ENCODE peak calls at places on chromosomes 11 and 22, in five cellular contexts. Y is sigmoid colon, U is ovary, K is HFF-Myc, E is coronary artery. I is an unnamed sample.

GRCh38 chr22:22346401-22347107 is 102.0 kb downstream of the VPREB1 start:
- DNase-seq in K (no peak), E (no peak), Y (no peak), U (no peak), I (no peak)

GRCh38 chr11:72040497-72041363 is 39.6 kb downstream of the NUMA1 start:
- DNase-seq in Y (peak), U (peak), E (peak), K (peak), I (peak)

GRCh38 chr11:38553033-38553432 is 1955.0 kb upstream of the RAG2 start:
- DNase-seq in U (no peak), Y (no peak), E (no peak), K (no peak), I (no peak)

GRCh38 chr11:62087694-62088093 is 36.1 kb upstream of the INCENP start:
- DNase-seq in K (no peak), Y (no peak), E (no peak), U (no peak), I (no peak)

GRCh38 chr22:23850136-23850611 is 7.5 kb upstream of the SLC2A11 start:
- DNase-seq in U (no peak), K (no peak), E (no peak), Y (no peak), I (no peak)

GRCh38 chr11:74134661-74135515 is 35.9 kb downstream of the C2CD3 start:
- DNase-seq in E (no peak), U (no peak), Y (no peak), K (no peak), I (no peak)

GRCh38 chr22:41657709-41658108 is 31.0 kb downstream of the SNU13 start:
- DNase-seq in E (peak), Y (no peak), U (no peak), K (no peak), I (no peak)

GRCh38 chr11:33892906-33893594 is 1.2 kb upstream of the LMO2 start:
- DNase-seq in U (no peak), K (no peak), Y (no peak), E (no peak), I (no peak)

GRCh38 chr11:124075841-124076571 is 34.9 kb upstream of the OR10G7 start:
- DNase-seq in U (no peak), Y (no peak), K (no peak), E (no peak), I (no peak)

GRCh38 chr11:65226103-65226442 is 35.7 kb upstream of the POLA2 start:
- DNase-seq in K (no peak), Y (no peak), E (no peak), U (no peak), I (no peak)

GRCh38 chr22:49019737-49020136 is 807.9 kb downstream of the BRD1 start:
- DNase-seq in Y (peak), K (no peak), U (no peak), E (peak), I (no peak)

GRCh38 chr11:22491826-22492225 is 133.8 kb downstream of the FANCF start:
- DNase-seq in Y (no peak), E (no peak), U (no peak), K (peak), I (peak)

GRCh38 chr11:118629761-118630661 is 22.6 kb downstream of the PHLDB1 start:
- DNase-seq in U (no peak), K (no peak), Y (no peak), E (no peak), I (no peak)

GRCh38 chr11:114076974-114077373 is 17.5 kb downstream of the ZBTB16 start:
- DNase-seq in E (no peak), Y (peak), K (no peak), U (no peak), I (no peak)

GRCh38 chr11:118918686-118919280 is 6.9 kb downstream of the BCL9L start:
- DNase-seq in E (no peak), Y (peak), U (peak), K (no peak), I (no peak)

GRCh38 chr11:76579047-76579751 is 91.3 kb downstream of the LRRC32 start:
- DNase-seq in U (peak), K (no peak), E (peak), Y (no peak), I (no peak)

GRCh38 chr11:1382831-1383607 is 6.7 kb upstream of the BRSK2 start:
- DNase-seq in Y (peak), E (peak), U (peak), K (peak), I (no peak)

GRCh38 chr11:5631426-5631825 is 6.6 kb downstream of the TRIM34 start:
- DNase-seq in U (no peak), E (no peak), K (no peak), Y (no peak), I (no peak)

GRCh38 chr11:35619030-35619753 is 932 bp downstream of the FJX1 start:
- DNase-seq in U (peak), Y (peak), K (no peak), E (no peak), I (no peak)

GRCh38 chr22:37562049-37562784 is 1.9 kb downstream of the CDC42EP1 start:
- DNase-seq in U (no peak), E (no peak), Y (no peak), K (no peak), I (no peak)

GRCh38 chr22:37566329-37566837 is 6.1 kb downstream of the CDC42EP1 start:
- DNase-seq in E (no peak), K (no peak), U (no peak), Y (no peak), I (no peak)

GRCh38 chr22:37563153-37564081 is 3.1 kb downstream of the CDC42EP1 start:
- DNase-seq in E (peak), K (peak), Y (peak), U (peak), I (peak)

GRCh38 chr22:37565830-37566229 is 5.5 kb downstream of the CDC42EP1 start:
- DNase-seq in K (no peak), E (no peak), U (no peak), Y (no peak), I (no peak)

DNA sequence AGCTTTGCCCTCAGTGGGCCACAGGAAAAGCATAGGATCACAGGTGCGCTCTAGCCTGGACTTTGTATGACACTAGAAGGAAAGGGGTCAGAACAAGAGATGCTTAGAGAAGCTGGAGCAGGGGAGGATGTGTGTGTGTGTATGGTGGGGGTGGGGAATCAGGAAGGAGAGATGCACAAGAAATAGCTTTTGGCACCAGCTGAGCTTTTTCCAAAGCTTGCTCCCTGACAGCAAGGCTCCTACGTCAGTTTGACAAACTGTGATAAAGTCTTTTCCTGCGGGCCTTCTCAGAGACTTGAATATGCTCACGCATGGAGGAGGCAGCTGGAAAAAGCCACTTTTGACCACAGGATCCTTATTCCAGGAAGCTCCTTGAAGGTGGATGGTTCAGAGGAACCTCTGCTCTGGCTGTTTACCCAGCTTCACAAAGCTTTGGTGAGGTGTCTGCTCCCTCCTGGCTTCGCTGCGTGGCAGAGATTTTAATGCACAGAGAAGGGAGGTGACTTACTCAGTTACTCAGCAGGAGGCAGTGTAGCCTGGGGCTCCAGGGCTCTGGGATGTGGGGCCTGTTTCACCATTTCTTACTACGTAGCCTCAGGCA is 3.9 kb downstream of the CDC42EP1 start:
- DNase-seq in E (no peak), Y (no peak), K (no peak), U (no peak), I (no peak)
- H3K4me3 ChIP-seq in E (peak), Y (no peak), K (peak), U (no peak), I (no peak)

DNA sequence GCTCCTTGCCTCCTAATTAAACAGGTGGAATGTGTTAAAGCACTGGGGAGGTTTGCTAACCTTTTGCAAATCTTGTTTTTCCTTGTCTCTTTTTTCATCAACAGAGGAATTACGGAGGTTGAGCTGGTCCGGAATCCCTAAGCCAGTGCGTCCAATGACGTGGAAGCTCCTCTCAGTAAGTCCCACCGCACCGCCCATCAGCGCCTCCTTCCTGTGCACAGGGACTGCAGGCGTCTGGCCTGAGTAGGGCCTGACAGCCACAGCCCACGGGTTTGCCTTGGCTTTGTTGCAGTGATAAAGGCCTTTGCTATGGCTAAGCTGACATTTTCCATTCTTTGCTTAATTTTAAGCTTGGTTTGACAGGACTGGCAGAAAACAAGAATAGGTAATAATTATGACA is 116.1 kb downstream of the TBC1D22A start:
- DNase-seq in E (no peak), U (no peak), Y (no peak), K (no peak), I (no peak)
- TF ChIP-seq CTCF in E (no peak), U (no peak), Y (no peak), K (peak), I (no peak)

GRCh38 chr11:313787-314547 is at the start of gene IFITM1:
- DNase-seq in E (no peak), U (peak), Y (no peak), K (peak), I (no peak)

GRCh38 chr11:316031-316701 is 2.3 kb downstream of the IFITM1 start:
- DNase-seq in K (no peak), Y (peak), U (no peak), E (peak), I (no peak)

GRCh38 chr11:315051-315481 is 1.2 kb downstream of the IFITM1 start:
- DNase-seq in E (no peak), U (no peak), K (no peak), Y (no peak), I (no peak)

GRCh38 chr11:316891-317291 is 3.1 kb downstream of the IFITM1 start:
- DNase-seq in U (no peak), K (no peak), Y (no peak), E (peak), I (no peak)

GRCh38 chr11:315516-315994 is 1.7 kb downstream of the IFITM1 start:
- DNase-seq in K (no peak), E (no peak), U (no peak), Y (peak), I (no peak)
- H3K4me3 ChIP-seq in K (peak), E (peak), U (peak), Y (peak), I (peak)

GRCh38 chr11:10857604-10858504 is at the start of gene ZBED5:
- DNase-seq in Y (peak), U (peak), E (peak), K (peak), I (no peak)
- TF ChIP-seq CTCF in Y (peak), U (peak), E (no peak), K (no peak), I (peak)

GRCh38 chr11:111603633-111604130 is 1.4 kb downstream of the SIK2 start:
- DNase-seq in Y (no peak), K (no peak), U (no peak), E (no peak), I (no peak)
- H3K4me3 ChIP-seq in Y (peak), K (peak), U (peak), E (peak), I (peak)